ENCODE peak calls at places on chromosomes 6 and 20, in four cellular contexts. One of them, this sample, is unnamed.

GRCh38 chr6:79636673-79637072 is 5.5 kb downstream of the SH3BGRL2 start:
- DNase-seq in cardiac muscle cell: no peak
- DNase-seq in Peyer's patch: no peak
- DNase-seq in cardiac fibroblast: no peak
- DNase-seq in this sample: no peak

GRCh38 chr20:23049933-23050838 is 714 bp upstream of the THBD start:
- DNase-seq in cardiac muscle cell: peak; percentile 38
- DNase-seq in Peyer's patch: no peak
- DNase-seq in cardiac fibroblast: peak; percentile 62
- DNase-seq in this sample: peak; percentile 49

GRCh38 chr6:13992417-13993055 is 67.8 kb downstream of the RNF182 start:
- DNase-seq in cardiac muscle cell: no peak
- DNase-seq in Peyer's patch: no peak
- DNase-seq in cardiac fibroblast: peak; percentile 77
- DNase-seq in this sample: peak; percentile 8

GRCh38 chr6:17728551-17729222 is 22.0 kb upstream of the NUP153 start:
- DNase-seq in cardiac muscle cell: no peak
- DNase-seq in Peyer's patch: no peak
- DNase-seq in cardiac fibroblast: no peak
- DNase-seq in this sample: no peak

GRCh38 chr6:14055541-14055940 is 62.0 kb upstream of the CD83 start:
- DNase-seq in cardiac muscle cell: no peak
- DNase-seq in Peyer's patch: no peak
- DNase-seq in cardiac fibroblast: no peak
- DNase-seq in this sample: no peak

GRCh38 chr20:41499064-41499463 is 119.1 kb downstream of the CHD6 start:
- DNase-seq in cardiac muscle cell: no peak
- DNase-seq in Peyer's patch: no peak
- DNase-seq in cardiac fibroblast: no peak
- DNase-seq in this sample: no peak

GRCh38 chr6:114467931-114468330 is 125.1 kb upstream of the HS3ST5 start:
- DNase-seq in cardiac muscle cell: no peak
- DNase-seq in Peyer's patch: no peak
- DNase-seq in cardiac fibroblast: peak; percentile 48
- DNase-seq in this sample: peak; percentile 64

GRCh38 chr20:32205502-32206382 is 1.8 kb downstream of the PLAGL2 start:
- DNase-seq in cardiac muscle cell: peak; percentile 54
- DNase-seq in Peyer's patch: no peak
- DNase-seq in cardiac fibroblast: peak; percentile 57
- DNase-seq in this sample: peak; percentile 48

GRCh38 chr6:158627940-158628211 is 16.7 kb downstream of the DYNLT1 start:
- DNase-seq in cardiac muscle cell: no peak
- DNase-seq in Peyer's patch: no peak
- DNase-seq in cardiac fibroblast: no peak
- DNase-seq in this sample: no peak

GRCh38 chr6:56618050-56618449 is 24.6 kb downstream of the DST start:
- DNase-seq in cardiac muscle cell: no peak
- DNase-seq in Peyer's patch: no peak
- DNase-seq in cardiac fibroblast: no peak
- DNase-seq in this sample: no peak

GRCh38 chr6:158406736-158407135 is 94.5 kb downstream of the TULP4 start:
- DNase-seq in cardiac muscle cell: no peak
- DNase-seq in Peyer's patch: no peak
- DNase-seq in cardiac fibroblast: no peak
- DNase-seq in this sample: no peak

GRCh38 chr20:58875541-58876134 is 23.1 kb downstream of the GNAS start:
- DNase-seq in cardiac muscle cell: no peak
- DNase-seq in Peyer's patch: no peak
- DNase-seq in cardiac fibroblast: peak; percentile 66
- DNase-seq in this sample: no peak

GRCh38 chr20:62925420-62926228 is 681 bp downstream of the DIDO1 start:
- DNase-seq in cardiac muscle cell: peak; percentile 50
- DNase-seq in Peyer's patch: peak; percentile 72
- DNase-seq in cardiac fibroblast: peak; percentile 38
- DNase-seq in this sample: peak; percentile 19

GRCh38 chr6:7673063-7673536 is 52.8 kb upstream of the BMP6 start:
- DNase-seq in cardiac muscle cell: peak; percentile 32
- DNase-seq in Peyer's patch: peak; percentile 50
- DNase-seq in cardiac fibroblast: peak; percentile 71
- DNase-seq in this sample: peak; percentile 42

DNA sequence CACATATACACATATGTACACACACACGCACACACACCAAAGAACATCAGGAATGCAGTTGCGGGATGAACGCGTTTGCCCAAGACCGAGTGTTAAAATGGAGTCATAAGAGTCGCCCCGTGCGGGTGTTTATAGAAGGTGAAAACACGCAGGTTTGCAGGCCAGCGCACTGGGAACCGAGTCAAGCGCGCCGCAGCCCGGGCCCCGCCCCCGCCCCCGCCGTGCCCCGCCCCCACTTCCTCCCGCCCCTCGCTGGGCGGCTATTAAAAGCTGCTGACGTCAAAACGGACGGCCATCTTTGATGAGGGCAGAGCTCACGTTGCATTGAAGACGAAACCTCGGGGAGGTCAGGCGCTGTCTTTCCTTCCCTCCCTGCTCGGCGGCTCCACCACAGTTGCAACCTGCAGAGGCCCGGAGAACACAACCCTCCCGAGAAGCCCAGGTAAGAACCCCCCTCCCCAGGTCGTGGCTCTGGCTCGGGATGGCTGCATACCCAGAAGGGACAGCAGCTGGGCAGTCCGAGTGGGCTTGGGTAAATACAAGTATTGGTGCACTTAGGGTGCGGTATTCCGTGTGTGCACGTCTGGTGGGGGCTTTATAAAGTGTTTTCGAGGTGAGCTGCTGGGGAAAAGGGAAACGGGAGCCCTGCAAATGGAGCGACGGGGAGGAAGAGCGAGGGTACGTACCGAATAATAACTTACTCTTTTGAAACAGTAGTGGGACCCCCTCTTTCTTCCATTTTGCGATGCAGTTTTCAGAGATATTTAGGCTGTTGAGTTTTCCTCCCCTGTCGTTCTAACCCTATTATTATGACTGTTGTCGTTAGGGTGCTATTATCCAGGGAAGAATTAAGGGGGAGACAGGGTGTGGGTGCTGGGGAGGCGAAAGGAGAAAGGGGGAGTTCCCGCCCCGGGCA is at the start of gene SNAP25:
- DNase-seq in cardiac muscle cell: peak; percentile 95
- DNase-seq in Peyer's patch: no peak
- DNase-seq in cardiac fibroblast: peak; percentile 81
- DNase-seq in this sample: peak; percentile 87
- H3K4me3 ChIP-seq in cardiac muscle cell: peak within 1 kb of the TSS; percentile 68
- H3K4me3 ChIP-seq in Peyer's patch: no peak within 1 kb of the TSS
- H3K4me3 ChIP-seq in cardiac fibroblast: peak within 1 kb of the TSS; percentile 52
- H3K4me3 ChIP-seq in this sample: peak within 1 kb of the TSS; percentile 47

GRCh38 chr6:144217264-144217663 is 66.9 kb downstream of the STX11 start:
- DNase-seq in cardiac muscle cell: peak; percentile 30
- DNase-seq in Peyer's patch: no peak
- DNase-seq in cardiac fibroblast: peak; percentile 30
- DNase-seq in this sample: peak; percentile 8
- TF ChIP-seq CTCF in cardiac muscle cell: no peak
- TF ChIP-seq CTCF in Peyer's patch: no peak
- TF ChIP-seq CTCF in cardiac fibroblast: no peak
- TF ChIP-seq CTCF in this sample: no peak

GRCh38 chr6:68635706-68636513 is 828 bp downstream of the ADGRB3 start:
- DNase-seq in cardiac muscle cell: peak; percentile 45
- DNase-seq in Peyer's patch: no peak
- DNase-seq in cardiac fibroblast: peak; percentile 42
- DNase-seq in this sample: peak; percentile 23

GRCh38 chr6:68633654-68634502 is 1.2 kb upstream of the ADGRB3 start:
- DNase-seq in cardiac muscle cell: no peak
- DNase-seq in Peyer's patch: no peak
- DNase-seq in cardiac fibroblast: no peak
- DNase-seq in this sample: no peak

GRCh38 chr6:68632620-68633195 is 2.4 kb upstream of the ADGRB3 start:
- DNase-seq in cardiac muscle cell: no peak
- DNase-seq in Peyer's patch: no peak
- DNase-seq in cardiac fibroblast: no peak
- DNase-seq in this sample: no peak

GRCh38 chr6:68635412-68635705 is 277 bp downstream of the ADGRB3 start:
- DNase-seq in cardiac muscle cell: no peak
- DNase-seq in Peyer's patch: no peak
- DNase-seq in cardiac fibroblast: no peak
- DNase-seq in this sample: no peak

DNA sequence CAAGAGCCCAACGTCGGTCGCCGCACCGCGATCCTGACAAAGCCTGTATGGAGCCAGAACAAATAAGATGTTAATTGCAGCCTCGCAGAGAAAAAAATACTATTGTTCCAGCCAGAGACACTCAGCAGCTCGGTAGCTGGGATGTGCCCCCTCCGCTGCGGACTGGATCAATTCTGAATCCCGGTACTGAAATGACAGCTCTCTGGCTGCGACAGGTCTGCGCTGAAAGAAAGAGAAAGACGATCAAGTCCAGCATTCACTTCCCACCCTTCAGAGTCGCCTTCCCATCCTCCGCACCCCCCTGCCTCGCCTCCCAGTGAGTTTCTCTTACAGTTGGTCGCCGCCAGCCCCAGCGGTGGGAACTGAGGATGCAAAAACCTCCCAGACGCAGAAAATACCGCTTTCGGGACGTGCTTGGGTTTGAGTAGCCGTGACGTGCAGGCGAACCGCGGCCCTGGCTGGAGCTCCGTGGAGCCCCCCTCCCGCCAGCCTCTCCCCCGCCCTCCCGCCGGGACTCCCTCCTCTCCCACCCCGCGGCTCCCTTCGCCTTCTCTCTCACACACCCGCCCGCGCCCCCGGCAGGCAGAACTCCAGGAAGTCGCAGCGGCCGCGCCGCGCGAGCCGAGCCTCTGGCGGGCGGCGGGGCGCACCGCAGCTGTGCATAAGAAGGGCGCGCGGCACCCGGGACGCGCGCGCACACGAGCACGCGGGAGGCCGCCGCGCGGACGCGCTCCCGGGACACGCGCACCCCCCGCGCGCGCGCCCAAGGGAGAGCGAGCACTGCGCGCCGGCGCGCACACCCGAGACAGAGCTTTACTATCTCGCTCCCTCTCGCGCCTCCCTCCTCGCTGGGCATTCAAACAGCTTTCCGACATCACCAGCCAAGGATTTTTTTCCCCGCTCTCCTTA is at the start of gene ADGRB3:
- DNase-seq in cardiac muscle cell: peak; percentile 94
- DNase-seq in Peyer's patch: peak; percentile 67
- DNase-seq in cardiac fibroblast: peak; percentile 73
- DNase-seq in this sample: peak; percentile 79
- H3K4me3 ChIP-seq in cardiac muscle cell: peak within 1 kb of the TSS; percentile 70
- H3K4me3 ChIP-seq in Peyer's patch: peak within 1 kb of the TSS; percentile 41
- H3K4me3 ChIP-seq in cardiac fibroblast: peak within 1 kb of the TSS; percentile 70
- H3K4me3 ChIP-seq in this sample: peak within 1 kb of the TSS; percentile 69

GRCh38 chr20:2220298-2220697 is 75.5 kb upstream of the TGM3 start:
- DNase-seq in cardiac muscle cell: no peak
- DNase-seq in Peyer's patch: no peak
- DNase-seq in cardiac fibroblast: no peak
- DNase-seq in this sample: no peak

GRCh38 chr20:2219481-2220006 is 76.3 kb upstream of the TGM3 start:
- DNase-seq in cardiac muscle cell: no peak
- DNase-seq in Peyer's patch: no peak
- DNase-seq in cardiac fibroblast: no peak
- DNase-seq in this sample: no peak

GRCh38 chr20:2212457-2213005 is 83.3 kb upstream of the TGM3 start:
- DNase-seq in cardiac muscle cell: no peak
- DNase-seq in Peyer's patch: no peak
- DNase-seq in cardiac fibroblast: no peak
- DNase-seq in this sample: no peak

GRCh38 chr20:2221933-2222332 is 73.9 kb upstream of the TGM3 start:
- DNase-seq in cardiac muscle cell: no peak
- DNase-seq in Peyer's patch: no peak
- DNase-seq in cardiac fibroblast: no peak
- DNase-seq in this sample: no peak

DNA sequence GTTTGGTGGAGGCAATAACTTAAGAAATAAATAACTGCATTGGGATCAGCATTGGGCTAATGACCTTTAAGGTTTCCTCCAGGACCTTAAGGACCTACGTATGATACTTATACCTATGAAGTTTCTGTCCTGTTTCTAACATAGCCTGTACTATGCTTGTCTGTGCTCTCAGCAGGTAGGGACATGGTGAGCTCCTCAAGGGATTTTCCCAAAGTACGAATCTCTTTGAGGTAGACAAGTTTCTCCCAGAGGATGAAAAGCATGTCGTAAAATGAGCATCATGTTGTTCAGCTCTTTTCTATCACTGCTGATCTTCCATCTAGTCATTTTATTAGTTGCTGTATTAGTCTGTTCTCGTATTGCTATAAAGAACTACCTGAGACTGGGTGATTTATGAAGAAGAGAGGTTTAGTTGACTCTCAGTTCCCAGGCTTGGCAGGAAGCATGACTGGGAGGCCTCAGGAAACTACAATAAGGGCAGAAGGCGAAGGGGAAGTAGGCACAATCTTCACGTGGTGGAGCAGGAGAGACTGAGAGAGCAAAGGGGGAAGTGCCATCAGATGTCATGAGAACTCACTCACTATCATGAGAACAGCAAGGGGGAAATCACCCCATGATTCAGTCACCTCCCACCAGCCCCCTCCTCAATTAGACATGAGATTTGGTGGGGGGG is 77.8 kb upstream of the TGM3 start:
- DNase-seq in cardiac muscle cell: no peak
- DNase-seq in Peyer's patch: peak; percentile 65
- DNase-seq in cardiac fibroblast: no peak
- DNase-seq in this sample: no peak
- TF ChIP-seq CTCF in cardiac muscle cell: no peak
- TF ChIP-seq CTCF in Peyer's patch: no peak
- TF ChIP-seq CTCF in cardiac fibroblast: no peak
- TF ChIP-seq CTCF in this sample: no peak

DNA sequence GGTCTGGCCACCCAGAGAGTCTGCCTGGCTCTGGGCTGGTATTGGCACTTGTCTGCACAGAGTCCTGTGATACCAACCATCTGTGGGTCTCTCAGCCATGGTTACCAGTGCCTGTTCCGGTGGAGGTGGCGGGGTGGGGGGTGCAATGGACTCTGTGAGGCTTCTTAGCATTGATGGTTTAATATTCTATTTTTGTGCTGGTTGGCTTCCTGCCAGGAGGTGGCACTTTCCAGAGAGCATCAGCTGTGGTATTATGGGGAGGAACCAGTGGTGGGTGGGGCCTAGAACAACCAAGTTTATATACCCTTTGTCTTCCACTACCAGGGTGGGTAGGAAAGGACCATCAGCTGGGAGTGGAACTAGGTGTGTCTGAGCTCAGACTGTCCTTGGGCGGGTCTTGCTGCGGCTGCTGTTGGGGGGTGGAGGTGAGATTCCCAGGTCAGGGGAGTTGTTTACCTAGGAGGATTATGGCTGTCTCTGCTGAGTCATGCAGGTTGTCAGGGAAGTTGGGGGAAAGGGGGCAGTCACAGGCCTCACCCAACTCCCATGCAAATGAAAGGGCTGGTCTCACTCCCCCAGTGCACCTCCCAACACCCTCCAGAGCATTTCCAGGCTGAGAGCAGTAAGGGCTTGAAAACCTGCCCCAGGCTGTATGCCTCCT is 117.5 kb downstream of the FLRT3 start:
- DNase-seq in cardiac muscle cell: no peak
- DNase-seq in Peyer's patch: peak; percentile 70
- DNase-seq in cardiac fibroblast: no peak
- DNase-seq in this sample: no peak
- H3K4me3 ChIP-seq in cardiac muscle cell: no peak overlapping the region
- H3K4me3 ChIP-seq in Peyer's patch: no peak overlapping the region
- H3K4me3 ChIP-seq in cardiac fibroblast: no peak overlapping the region
- H3K4me3 ChIP-seq in this sample: no peak overlapping the region

GRCh38 chr20:44642203-44643153 is 9.0 kb downstream of the ADA start:
- DNase-seq in cardiac muscle cell: peak; percentile 69
- DNase-seq in Peyer's patch: peak; percentile 85
- DNase-seq in cardiac fibroblast: peak; percentile 95
- DNase-seq in this sample: peak; percentile 97
- TF ChIP-seq CTCF in cardiac muscle cell: no peak
- TF ChIP-seq CTCF in Peyer's patch: peak; percentile 16
- TF ChIP-seq CTCF in cardiac fibroblast: no peak
- TF ChIP-seq CTCF in this sample: no peak